ENCODE peak calls at places on chromosomes 6 and 20, in six cellular contexts. One of them, this sample, is unnamed. For H3K4me1, the result is how much of the 10 kb centered on the place peaks cover.

GRCh38 chr6:27736686-27737085 is 175.5 kb downstream of the OR2B2 start:
- DNase-seq in uterus: no peak
- DNase-seq in cardiac muscle cell: no peak
- DNase-seq in tibial nerve: no peak
- DNase-seq in IMR-90: no peak
- DNase-seq in effector memory CD4-positive, alpha-beta T cell: no peak
- DNase-seq in this sample: no peak

GRCh38 chr6:169008641-169009040 is 245.0 kb downstream of the THBS2 start:
- DNase-seq in tibial nerve: no peak
- DNase-seq in effector memory CD4-positive, alpha-beta T cell: no peak
- DNase-seq in cardiac muscle cell: peak
- DNase-seq in IMR-90: no peak
- DNase-seq in uterus: no peak
- DNase-seq in this sample: no peak

GRCh38 chr20:25327521-25328235 is 63.0 kb downstream of the ABHD12 start:
- DNase-seq in IMR-90: peak
- DNase-seq in tibial nerve: no peak
- DNase-seq in effector memory CD4-positive, alpha-beta T cell: no peak
- DNase-seq in cardiac muscle cell: no peak
- DNase-seq in uterus: no peak
- DNase-seq in this sample: no peak

GRCh38 chr6:169654590-169655391 is 47.0 kb downstream of the WDR27 start:
- DNase-seq in IMR-90: peak
- DNase-seq in uterus: peak
- DNase-seq in effector memory CD4-positive, alpha-beta T cell: peak
- DNase-seq in cardiac muscle cell: peak
- DNase-seq in tibial nerve: peak
- DNase-seq in this sample: peak

GRCh38 chr20:51399138-51399890 is 143.2 kb downstream of the NFATC2 start:
- DNase-seq in tibial nerve: no peak
- DNase-seq in effector memory CD4-positive, alpha-beta T cell: no peak
- DNase-seq in IMR-90: no peak
- DNase-seq in uterus: no peak
- DNase-seq in cardiac muscle cell: no peak
- DNase-seq in this sample: no peak

GRCh38 chr20:38831995-38832620 is 26.6 kb downstream of the PPP1R16B start:
- DNase-seq in cardiac muscle cell: no peak
- DNase-seq in effector memory CD4-positive, alpha-beta T cell: no peak
- DNase-seq in tibial nerve: no peak
- DNase-seq in uterus: no peak
- DNase-seq in IMR-90: no peak
- DNase-seq in this sample: no peak

GRCh38 chr6:156167289-156168076 is 609.7 kb upstream of the ARID1B start:
- DNase-seq in IMR-90: peak
- DNase-seq in effector memory CD4-positive, alpha-beta T cell: no peak
- DNase-seq in tibial nerve: no peak
- DNase-seq in uterus: peak
- DNase-seq in cardiac muscle cell: peak
- DNase-seq in this sample: no peak

GRCh38 chr20:15232243-15232642 is 894.8 kb upstream of the FLRT3 start:
- DNase-seq in tibial nerve: no peak
- DNase-seq in IMR-90: no peak
- DNase-seq in cardiac muscle cell: no peak
- DNase-seq in uterus: no peak
- DNase-seq in effector memory CD4-positive, alpha-beta T cell: no peak
- DNase-seq in this sample: no peak

GRCh38 chr6:34182751-34183531 is 37.1 kb upstream of the GRM4 start:
- DNase-seq in uterus: no peak
- DNase-seq in effector memory CD4-positive, alpha-beta T cell: peak
- DNase-seq in cardiac muscle cell: no peak
- DNase-seq in IMR-90: no peak
- DNase-seq in tibial nerve: no peak
- DNase-seq in this sample: peak

GRCh38 chr6:31270788-31271640 is 878 bp downstream of the HLA-C start:
- DNase-seq in IMR-90: peak
- DNase-seq in effector memory CD4-positive, alpha-beta T cell: peak
- DNase-seq in tibial nerve: peak
- DNase-seq in uterus: peak
- DNase-seq in cardiac muscle cell: peak
- DNase-seq in this sample: peak

GRCh38 chr20:60600036-60600435 is 641.8 kb downstream of the CDH26 start:
- DNase-seq in effector memory CD4-positive, alpha-beta T cell: no peak
- DNase-seq in IMR-90: no peak
- DNase-seq in uterus: no peak
- DNase-seq in tibial nerve: no peak
- DNase-seq in cardiac muscle cell: no peak
- DNase-seq in this sample: no peak

GRCh38 chr6:45728674-45729073 is 287.0 kb downstream of the CLIC5 start:
- DNase-seq in tibial nerve: no peak
- DNase-seq in IMR-90: peak
- DNase-seq in cardiac muscle cell: peak
- DNase-seq in effector memory CD4-positive, alpha-beta T cell: no peak
- DNase-seq in uterus: no peak
- DNase-seq in this sample: no peak

GRCh38 chr6:156146891-156147290 is 630.3 kb upstream of the ARID1B start:
- DNase-seq in IMR-90: no peak
- DNase-seq in cardiac muscle cell: no peak
- DNase-seq in uterus: no peak
- DNase-seq in tibial nerve: no peak
- DNase-seq in effector memory CD4-positive, alpha-beta T cell: no peak
- DNase-seq in this sample: no peak

GRCh38 chr6:52517502-52518278 is 59.2 kb downstream of the TRAM2 start:
- DNase-seq in effector memory CD4-positive, alpha-beta T cell: no peak
- DNase-seq in tibial nerve: peak
- DNase-seq in cardiac muscle cell: peak
- DNase-seq in uterus: peak
- DNase-seq in IMR-90: peak
- DNase-seq in this sample: no peak

GRCh38 chr20:51860015-51860882 is 57.9 kb upstream of the SALL4 start:
- DNase-seq in tibial nerve: no peak
- DNase-seq in uterus: no peak
- DNase-seq in effector memory CD4-positive, alpha-beta T cell: no peak
- DNase-seq in IMR-90: peak
- DNase-seq in cardiac muscle cell: peak
- DNase-seq in this sample: no peak

GRCh38 chr20:598133-598881 is 11.8 kb downstream of the TCF15 start:
- DNase-seq in effector memory CD4-positive, alpha-beta T cell: no peak
- DNase-seq in IMR-90: no peak
- DNase-seq in cardiac muscle cell: no peak
- DNase-seq in tibial nerve: no peak
- DNase-seq in uterus: no peak
- DNase-seq in this sample: no peak

GRCh38 chr6:69980624-69981023 is 114.3 kb downstream of the COL19A1 start:
- DNase-seq in IMR-90: no peak
- DNase-seq in effector memory CD4-positive, alpha-beta T cell: no peak
- DNase-seq in tibial nerve: no peak
- DNase-seq in cardiac muscle cell: no peak
- DNase-seq in uterus: no peak
- DNase-seq in this sample: no peak

GRCh38 chr20:40741507-40742106 is 52.6 kb upstream of the MAFB start:
- DNase-seq in tibial nerve: no peak
- DNase-seq in uterus: no peak
- DNase-seq in effector memory CD4-positive, alpha-beta T cell: no peak
- DNase-seq in IMR-90: peak
- DNase-seq in cardiac muscle cell: peak
- DNase-seq in this sample: no peak

GRCh38 chr6:138278326-138278725 is 60.0 kb upstream of the PBOV1 start:
- DNase-seq in uterus: no peak
- DNase-seq in cardiac muscle cell: peak
- DNase-seq in effector memory CD4-positive, alpha-beta T cell: no peak
- DNase-seq in IMR-90: peak
- DNase-seq in tibial nerve: no peak
- DNase-seq in this sample: no peak

GRCh38 chr20:50694379-50695143 is 3.2 kb upstream of the RIPOR3 start:
- DNase-seq in cardiac muscle cell: no peak
- DNase-seq in tibial nerve: no peak
- DNase-seq in IMR-90: peak
- DNase-seq in effector memory CD4-positive, alpha-beta T cell: no peak
- DNase-seq in uterus: no peak
- DNase-seq in this sample: no peak

GRCh38 chr6:43172127-43173007 is 1.3 kb downstream of the SRF start:
- DNase-seq in effector memory CD4-positive, alpha-beta T cell: peak
- DNase-seq in IMR-90: peak
- DNase-seq in uterus: peak
- DNase-seq in tibial nerve: peak
- DNase-seq in cardiac muscle cell: peak
- DNase-seq in this sample: peak

GRCh38 chr20:25300496-25301170 is 52.7 kb downstream of the PYGB start:
- DNase-seq in effector memory CD4-positive, alpha-beta T cell: no peak
- DNase-seq in IMR-90: peak
- DNase-seq in cardiac muscle cell: no peak
- DNase-seq in uterus: no peak
- DNase-seq in tibial nerve: no peak
- DNase-seq in this sample: no peak

GRCh38 chr20:45098096-45098773 is 2.7 kb downstream of the KCNS1 start:
- DNase-seq in IMR-90: no peak
- DNase-seq in tibial nerve: no peak
- DNase-seq in cardiac muscle cell: peak
- DNase-seq in effector memory CD4-positive, alpha-beta T cell: no peak
- DNase-seq in uterus: no peak
- DNase-seq in this sample: peak

GRCh38 chr6:81749704-81750103 is 2.8 kb downstream of the TENT5A start:
- DNase-seq in IMR-90: no peak
- DNase-seq in effector memory CD4-positive, alpha-beta T cell: no peak
- DNase-seq in cardiac muscle cell: no peak
- DNase-seq in uterus: no peak
- DNase-seq in tibial nerve: no peak
- DNase-seq in this sample: no peak

DNA sequence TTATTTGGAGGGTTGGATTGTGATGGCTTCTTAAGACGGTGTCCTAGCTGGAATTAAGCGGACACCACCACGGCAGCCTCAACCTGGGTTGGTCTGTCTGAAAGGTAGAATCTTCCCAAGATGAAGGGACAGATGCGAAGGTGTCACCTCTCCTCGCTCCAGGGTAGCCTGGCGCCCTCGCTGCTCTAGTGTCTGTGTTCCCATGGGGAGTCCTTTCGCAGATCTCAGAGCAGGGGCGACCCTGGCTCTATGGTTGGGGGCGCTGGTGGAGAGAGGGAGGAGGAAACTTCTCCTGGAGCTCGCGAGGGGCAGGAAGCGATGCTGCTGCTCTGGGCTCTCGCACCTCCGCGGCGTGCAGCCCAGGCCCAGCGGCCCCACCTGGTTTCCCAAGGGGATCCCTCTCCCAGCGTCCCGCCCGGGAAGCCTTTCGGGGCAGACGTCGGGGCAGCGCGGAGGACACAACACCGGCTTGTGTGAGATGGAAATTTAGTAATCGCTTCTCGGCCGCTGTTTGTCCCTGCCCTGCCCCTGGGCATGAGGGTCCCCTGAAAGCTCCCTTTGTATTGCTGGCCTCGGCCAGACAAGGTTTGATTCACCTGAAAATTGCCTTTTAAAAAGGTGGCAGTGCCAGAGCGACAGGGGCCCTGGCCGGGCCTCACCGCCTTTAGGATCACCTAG is 1.8 kb downstream of the RSPO3 start:
- DNase-seq in tibial nerve: no peak
- DNase-seq in uterus: peak
- DNase-seq in cardiac muscle cell: no peak
- DNase-seq in effector memory CD4-positive, alpha-beta T cell: no peak
- DNase-seq in IMR-90: no peak
- DNase-seq in this sample: peak
- H3K4me3 ChIP-seq in tibial nerve: peak
- H3K4me3 ChIP-seq in uterus: peak
- H3K4me3 ChIP-seq in cardiac muscle cell: peak
- H3K4me3 ChIP-seq in effector memory CD4-positive, alpha-beta T cell: no peak
- H3K4me3 ChIP-seq in IMR-90: peak
- H3K4me3 ChIP-seq in this sample: no peak

GRCh38 chr6:39343461-39343870 is 21.0 kb upstream of the KCNK16 start:
- DNase-seq in cardiac muscle cell: no peak
- DNase-seq in effector memory CD4-positive, alpha-beta T cell: no peak
- DNase-seq in uterus: no peak
- DNase-seq in tibial nerve: no peak
- DNase-seq in IMR-90: no peak
- DNase-seq in this sample: no peak

GRCh38 chr6:39344821-39345280 is 22.3 kb upstream of the KCNK16 start:
- DNase-seq in uterus: no peak
- DNase-seq in effector memory CD4-positive, alpha-beta T cell: no peak
- DNase-seq in IMR-90: no peak
- DNase-seq in cardiac muscle cell: peak
- DNase-seq in tibial nerve: no peak
- DNase-seq in this sample: no peak

GRCh38 chr6:39341942-39342341 is 19.4 kb upstream of the KCNK16 start:
- DNase-seq in tibial nerve: no peak
- DNase-seq in uterus: no peak
- DNase-seq in IMR-90: no peak
- DNase-seq in cardiac muscle cell: no peak
- DNase-seq in effector memory CD4-positive, alpha-beta T cell: no peak
- DNase-seq in this sample: no peak

GRCh38 chr6:39341352-39341751 is 18.9 kb upstream of the KCNK16 start:
- DNase-seq in cardiac muscle cell: no peak
- DNase-seq in tibial nerve: no peak
- DNase-seq in IMR-90: no peak
- DNase-seq in effector memory CD4-positive, alpha-beta T cell: no peak
- DNase-seq in uterus: no peak
- DNase-seq in this sample: no peak

GRCh38 chr6:39342692-39343460 is 20.4 kb upstream of the KCNK16 start:
- DNase-seq in IMR-90: no peak
- DNase-seq in tibial nerve: no peak
- DNase-seq in cardiac muscle cell: no peak
- DNase-seq in uterus: no peak
- DNase-seq in effector memory CD4-positive, alpha-beta T cell: no peak
- DNase-seq in this sample: no peak
- H3K4me1 ChIP-seq in IMR-90: under half
- H3K4me1 ChIP-seq in tibial nerve: under half
- H3K4me1 ChIP-seq in cardiac muscle cell: under half
- H3K4me1 ChIP-seq in uterus: under half
- H3K4me1 ChIP-seq in effector memory CD4-positive, alpha-beta T cell: under half
- H3K4me1 ChIP-seq in this sample: under half

DNA sequence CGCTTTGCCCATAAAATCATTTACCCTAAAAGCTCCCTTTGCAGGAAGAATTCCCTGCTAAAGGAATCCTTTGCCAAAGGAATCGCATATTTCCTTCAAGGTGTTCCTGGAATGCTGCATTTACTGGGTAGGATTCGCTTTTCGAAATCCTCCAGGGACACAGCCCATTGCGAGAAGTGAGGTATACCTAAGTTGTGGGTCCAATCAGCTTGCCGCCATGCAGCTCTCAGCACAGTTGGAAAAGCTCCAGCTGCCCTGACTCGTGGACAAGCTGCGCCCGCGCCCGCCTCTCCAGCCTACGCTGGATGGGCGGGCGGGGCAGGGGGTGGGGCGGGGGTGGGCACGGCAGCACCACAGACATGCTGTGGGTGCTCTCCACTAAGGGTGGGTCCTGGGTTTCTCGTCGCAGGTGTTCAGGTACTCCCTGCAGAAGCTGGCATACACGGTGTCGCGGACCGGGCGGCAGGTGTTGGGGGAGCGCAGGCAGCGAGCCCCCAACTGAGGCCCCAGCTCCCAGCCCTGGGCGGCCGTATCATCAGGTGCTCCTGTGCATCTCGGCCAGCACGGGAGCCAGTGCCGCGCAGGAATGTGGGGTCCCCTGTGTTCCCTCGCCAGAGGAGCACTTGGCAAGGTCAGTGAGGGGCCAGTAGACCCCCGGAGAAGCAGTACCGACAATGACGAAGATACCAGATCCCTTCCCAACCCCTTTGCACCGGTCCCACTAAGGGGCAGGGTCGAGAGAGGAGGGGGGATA is 1.4 kb downstream of the NNAT start:
- DNase-seq in cardiac muscle cell: peak
- DNase-seq in IMR-90: peak
- DNase-seq in tibial nerve: no peak
- DNase-seq in effector memory CD4-positive, alpha-beta T cell: no peak
- DNase-seq in uterus: no peak
- DNase-seq in this sample: no peak
- H3K4me3 ChIP-seq in cardiac muscle cell: peak
- H3K4me3 ChIP-seq in IMR-90: no peak
- H3K4me3 ChIP-seq in tibial nerve: no peak
- H3K4me3 ChIP-seq in effector memory CD4-positive, alpha-beta T cell: no peak
- H3K4me3 ChIP-seq in uterus: no peak
- H3K4me3 ChIP-seq in this sample: no peak

GRCh38 chr6:41787219-41787917 is at the start of gene TOMM6:
- DNase-seq in uterus: peak
- DNase-seq in tibial nerve: peak
- DNase-seq in IMR-90: peak
- DNase-seq in effector memory CD4-positive, alpha-beta T cell: peak
- DNase-seq in cardiac muscle cell: peak
- DNase-seq in this sample: peak
- H3K4me1 ChIP-seq in uterus: under half
- H3K4me1 ChIP-seq in tibial nerve: under half
- H3K4me1 ChIP-seq in IMR-90: under half
- H3K4me1 ChIP-seq in effector memory CD4-positive, alpha-beta T cell: under half
- H3K4me1 ChIP-seq in cardiac muscle cell: under half
- H3K4me1 ChIP-seq in this sample: under half

This sample was measured in CD4-positive, CD25-positive, alpha-beta regulatory T cell.